ENCODE peak calls at places on chromosomes 2 and 18, in eight cellular contexts. K, J, S, Y, N, A, W and T are unnamed samples. For H3K4me1, the result is how much of the 10 kb centered on the place peaks cover.

GRCh38 chr2:183038341-183039300 is at the start of gene NCKAP1:
- DNase-seq in W (peak), K (no peak), Y (peak), S (peak), J (peak), A (peak), N (peak), T (peak)

GRCh38 chr2:64595397-64596160 is 58.1 kb downstream of the SERTAD2 start:
- DNase-seq in N (peak), S (peak), A (peak), J (no peak), W (no peak), Y (no peak), K (no peak), T (no peak)

GRCh38 chr2:60627412-60627811 is 74.0 kb upstream of the BCL11A start:
- DNase-seq in Y (no peak), W (no peak), A (no peak), K (no peak), J (no peak), N (no peak), S (no peak), T (no peak)

GRCh38 chr18:76376668-76377358 is 118.2 kb downstream of the ZNF516 start:
- DNase-seq in Y (no peak), N (no peak), W (peak), A (no peak), J (no peak), K (no peak), S (no peak), T (no peak)

GRCh38 chr2:231640229-231640628 is 47.6 kb downstream of the TEX44 start:
- DNase-seq in A (no peak), W (no peak), J (no peak), S (no peak), K (no peak), Y (no peak), N (no peak), T (peak)

GRCh38 chr18:50895350-50896045 is 16.6 kb downstream of the ME2 start:
- DNase-seq in A (no peak), N (no peak), J (no peak), W (no peak), S (no peak), K (no peak), Y (no peak), T (no peak)

GRCh38 chr18:51361130-51361860 is 163.8 kb upstream of the MEX3C start:
- DNase-seq in W (no peak), N (no peak), K (peak), Y (no peak), A (peak), S (no peak), J (no peak), T (peak)

GRCh38 chr18:51575171-51575570 is 377.7 kb upstream of the MEX3C start:
- DNase-seq in N (no peak), K (no peak), J (no peak), S (no peak), A (no peak), W (no peak), Y (no peak), T (no peak)

GRCh38 chr18:9428862-9429661 is 46.3 kb upstream of the RALBP1 start:
- DNase-seq in J (no peak), A (no peak), W (no peak), N (no peak), Y (no peak), S (no peak), K (no peak), T (no peak)

GRCh38 chr18:7616661-7617060 is 49.5 kb downstream of the PTPRM start:
- DNase-seq in J (no peak), S (no peak), Y (peak), W (no peak), A (no peak), N (no peak), K (no peak), T (no peak)

GRCh38 chr2:61178603-61179545 is 16.9 kb downstream of the C2orf74 start:
- DNase-seq in N (no peak), W (no peak), Y (no peak), A (no peak), J (peak), K (no peak), S (no peak), T (no peak)

GRCh38 chr2:71932780-71933466 is 214.7 kb downstream of the CYP26B1 start:
- DNase-seq in K (no peak), S (no peak), J (peak), N (no peak), A (no peak), Y (peak), W (peak), T (no peak)

GRCh38 chr2:2591542-2591940 is 260.5 kb upstream of the MYT1L start:
- DNase-seq in N (no peak), Y (no peak), K (no peak), J (no peak), A (no peak), S (no peak), W (no peak), T (no peak)

GRCh38 chr2:60553496-60553991 is at the start of gene BCL11A:
- DNase-seq in K (no peak), J (peak), S (peak), A (peak), W (no peak), Y (peak), N (peak), T (peak)

GRCh38 chr2:26640331-26640745 is 828 bp downstream of the CIB4 start:
- DNase-seq in Y (peak), A (peak), S (no peak), N (peak), J (no peak), K (no peak), W (peak), T (no peak)

GRCh38 chr2:55992465-55992864 is 68.9 kb upstream of the EFEMP1 start:
- DNase-seq in W (no peak), N (no peak), J (no peak), K (no peak), A (peak), S (peak), Y (no peak), T (peak)

GRCh38 chr2:24917086-24917485 is 3.0 kb downstream of the ADCY3 start:
- DNase-seq in S (no peak), K (peak), N (no peak), J (no peak), A (no peak), Y (no peak), W (no peak), T (no peak)

GRCh38 chr2:134391751-134392160 is 137.9 kb downstream of the MGAT5 start:
- DNase-seq in Y (no peak), J (no peak), K (peak), A (no peak), W (no peak), S (no peak), N (peak), T (no peak)

GRCh38 chr2:14424478-14425390 is 207.8 kb upstream of the LRATD1 start:
- DNase-seq in W (no peak), J (no peak), S (no peak), K (peak), A (no peak), Y (no peak), N (no peak), T (no peak)

GRCh38 chr18:66754335-66754734 is 150.4 kb upstream of the CDH19 start:
- DNase-seq in Y (no peak), A (no peak), K (no peak), N (no peak), J (no peak), W (no peak), S (no peak), T (no peak)

GRCh38 chr2:3696542-3696941 is 6.8 kb upstream of the DCDC2C start:
- DNase-seq in A (no peak), J (no peak), K (no peak), Y (no peak), N (no peak), W (no peak), S (no peak), T (no peak)

DNA sequence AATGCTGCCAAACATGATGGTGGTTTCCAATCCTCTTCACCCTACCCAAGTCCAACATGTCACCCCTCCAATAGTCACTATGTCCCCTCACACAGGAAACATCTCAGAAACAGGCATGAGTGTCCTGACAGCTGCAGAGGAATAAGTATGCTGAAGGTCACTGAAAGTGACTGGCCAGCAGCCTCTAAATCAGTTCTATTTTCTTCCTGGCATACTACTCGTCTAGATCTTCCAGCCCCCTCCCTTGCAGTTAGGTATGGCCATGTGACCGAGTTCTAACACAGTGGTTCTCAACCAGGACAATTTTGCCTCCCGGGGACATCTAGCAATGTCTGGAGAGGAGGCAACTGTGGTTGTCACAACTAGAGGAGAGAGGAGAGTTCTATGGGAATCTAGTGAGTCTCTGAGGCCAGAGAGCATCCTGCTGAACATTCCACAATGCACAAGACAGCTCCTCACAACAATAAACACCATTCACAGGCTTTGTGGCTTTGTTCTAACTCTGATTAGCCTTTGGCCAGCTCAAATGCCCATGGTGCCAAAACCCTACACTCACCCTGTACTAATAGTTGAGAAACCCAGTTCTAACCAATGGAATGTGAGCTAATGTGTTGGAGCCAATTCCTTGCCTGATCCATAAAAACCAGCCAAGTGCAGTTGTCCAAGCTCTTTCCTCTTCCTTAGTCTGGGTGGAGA is 12.6 kb upstream of the ID2 start:
- DNase-seq in S (no peak), A (no peak), J (no peak), W (no peak), Y (no peak), K (no peak), N (no peak), T (no peak)
- H3K4me3 ChIP-seq in S (no peak), A (no peak), J (no peak), W (no peak), Y (no peak), K (no peak), N (no peak), T (no peak)

GRCh38 chr2:46857871-46858696 is 57.5 kb downstream of the MCFD2 start:
- DNase-seq in J (no peak), S (peak), A (no peak), N (no peak), Y (no peak), W (peak), K (no peak), T (no peak)

GRCh38 chr2:46854260-46854659 is 61.3 kb downstream of the MCFD2 start:
- DNase-seq in W (no peak), J (no peak), K (no peak), N (no peak), Y (no peak), S (no peak), A (no peak), T (peak)

GRCh38 chr2:46858697-46859080 is 56.9 kb downstream of the MCFD2 start:
- DNase-seq in K (no peak), J (no peak), S (no peak), W (no peak), N (no peak), Y (no peak), A (no peak), T (no peak)

GRCh38 chr2:46855805-46856204 is 59.8 kb downstream of the MCFD2 start:
- DNase-seq in A (no peak), Y (no peak), W (no peak), K (no peak), N (no peak), S (no peak), J (no peak), T (no peak)

GRCh38 chr2:46856336-46856735 is 59.3 kb downstream of the MCFD2 start:
- DNase-seq in N (no peak), K (no peak), J (no peak), A (no peak), S (no peak), W (no peak), Y (no peak), T (no peak)
- H3K4me1 ChIP-seq in N (half or more), K (under half), J (under half), A (under half), S (half or more), W (under half), Y (half or more), T (under half)

GRCh38 chr2:86065512-86065911 is 40.2 kb downstream of the POLR1A start:
- DNase-seq in K (no peak), Y (peak), S (no peak), J (no peak), N (no peak), W (no peak), A (no peak), T (no peak)

GRCh38 chr2:86066915-86067314 is 38.8 kb downstream of the POLR1A start:
- DNase-seq in S (no peak), J (no peak), N (no peak), Y (no peak), K (no peak), A (no peak), W (no peak), T (no peak)

GRCh38 chr2:86064006-86064405 is 41.7 kb downstream of the POLR1A start:
- DNase-seq in J (no peak), S (no peak), Y (no peak), N (no peak), W (no peak), A (no peak), K (no peak), T (no peak)

GRCh38 chr2:86066007-86066578 is 39.6 kb downstream of the POLR1A start:
- DNase-seq in W (no peak), N (no peak), K (no peak), S (no peak), Y (peak), A (no peak), J (no peak), T (no peak)

GRCh38 chr2:86062043-86062442 is 43.6 kb downstream of the POLR1A start:
- DNase-seq in Y (no peak), W (no peak), A (peak), K (no peak), N (no peak), S (peak), J (no peak), T (peak)
- TF ChIP-seq MAX in Y (no peak), W (no peak), A (no peak), K (no peak), N (no peak), S (no peak), J (no peak), T (no peak)

GRCh38 chr2:67399144-67399543 is 2.0 kb downstream of the ETAA1 start:
- DNase-seq in A (no peak), Y (no peak), J (no peak), K (no peak), S (peak), N (no peak), W (no peak), T (peak)

GRCh38 chr2:67397143-67397986 is at the start of gene ETAA1:
- DNase-seq in W (peak), Y (peak), N (peak), A (peak), J (peak), S (peak), K (peak), T (peak)

GRCh38 chr2:67399831-67400489 is 2.8 kb downstream of the ETAA1 start:
- DNase-seq in J (no peak), W (no peak), A (no peak), K (no peak), S (peak), Y (no peak), N (no peak), T (peak)

GRCh38 chr2:67400560-67401464 is 3.7 kb downstream of the ETAA1 start:
- DNase-seq in J (no peak), Y (no peak), W (no peak), A (peak), N (no peak), S (peak), K (no peak), T (peak)
- H3K4me3 ChIP-seq in J (no peak), Y (peak), W (no peak), A (no peak), N (no peak), S (peak), K (no peak), T (peak)

DNA sequence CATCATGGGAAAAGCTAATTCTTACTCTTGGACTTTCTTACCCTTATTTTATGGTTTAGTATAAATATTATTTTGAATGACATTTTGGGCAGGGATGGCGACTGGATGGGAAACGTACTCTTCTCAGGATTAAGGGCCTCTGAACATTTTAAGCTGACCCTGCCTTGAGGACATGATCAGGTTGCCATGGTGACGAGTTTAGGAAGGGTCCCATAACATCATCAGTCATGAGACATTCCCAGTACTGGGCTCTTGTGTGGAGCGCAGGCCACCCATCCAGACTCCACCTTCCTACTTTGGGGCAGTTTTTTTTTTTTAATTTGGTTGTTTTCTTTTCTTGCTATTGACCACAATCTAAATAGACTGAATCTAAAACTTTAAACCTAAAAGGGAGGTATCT is 40.7 kb downstream of the KCNE4 start:
- DNase-seq in J (no peak), W (no peak), S (no peak), N (no peak), Y (no peak), K (no peak), A (no peak), T (no peak)
- H3K4me1 ChIP-seq in J (under half), W (under half), S (under half), N (under half), Y (under half), K (under half), A (under half), T (under half)

DNA sequence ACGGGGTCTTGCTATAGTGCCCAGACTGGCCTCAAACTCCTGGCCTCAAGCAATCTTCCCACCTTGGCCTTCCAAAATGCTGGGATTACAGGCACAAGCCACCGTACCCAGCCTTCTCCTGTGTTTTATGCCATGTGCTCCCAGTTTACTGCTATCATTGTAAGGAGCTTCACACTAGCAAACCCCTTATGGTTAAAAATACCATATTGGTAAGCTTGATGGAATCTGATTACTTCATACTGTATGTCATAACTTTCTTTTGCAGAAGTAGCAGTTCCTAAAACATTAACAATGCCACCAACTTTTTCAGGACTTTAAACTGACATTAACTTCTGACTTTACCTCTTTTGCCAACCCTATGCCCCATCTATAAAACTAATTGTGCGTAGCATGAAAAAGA is 36.2 kb downstream of the HAT1 start:
- DNase-seq in A (no peak), N (no peak), K (no peak), J (no peak), Y (no peak), W (no peak), S (no peak), T (no peak)
- TF ChIP-seq MAX in A (no peak), N (no peak), K (no peak), J (no peak), Y (peak), W (no peak), S (no peak), T (no peak)

DNA sequence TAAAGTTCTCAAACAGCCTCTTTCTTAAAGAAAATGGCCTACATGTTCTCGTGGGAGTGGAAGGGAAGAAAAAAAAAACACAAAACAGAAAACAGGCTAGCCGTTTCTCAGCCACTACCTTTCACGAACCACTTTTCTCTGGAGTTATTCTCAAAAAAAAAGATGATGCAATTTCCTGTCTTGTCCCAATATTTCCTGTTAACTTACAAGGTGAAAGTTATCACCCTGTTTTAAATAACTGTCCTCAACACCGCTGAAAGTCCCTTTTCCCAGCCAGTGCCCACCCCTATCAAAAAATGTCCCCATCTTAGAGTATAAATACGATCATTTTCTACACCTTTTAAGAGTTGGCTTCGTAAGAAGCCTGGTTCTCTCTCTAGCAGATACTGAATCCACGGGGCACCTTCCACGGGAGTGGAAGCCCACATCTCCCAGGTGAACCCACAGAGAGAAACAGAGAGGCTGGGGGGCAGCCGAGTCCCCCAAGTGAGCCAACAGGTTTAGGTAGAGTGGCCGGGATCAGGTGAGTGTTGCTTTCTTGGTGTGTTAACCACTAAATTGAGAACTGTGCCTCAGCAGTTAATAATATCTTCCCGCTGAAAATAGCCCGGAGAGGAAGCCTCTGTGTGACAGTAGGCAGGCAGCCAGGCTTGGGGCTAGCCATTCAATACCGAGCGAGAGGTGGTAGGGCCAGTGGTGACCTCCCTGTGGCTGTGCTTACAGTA is 15.9 kb downstream of the SMAD7 start:
- DNase-seq in J (no peak), S (no peak), W (no peak), K (peak), Y (no peak), N (no peak), A (no peak), T (peak)
- H3K4me3 ChIP-seq in J (no peak), S (no peak), W (no peak), K (peak), Y (no peak), N (no peak), A (no peak), T (peak)

GRCh38 chr2:218886461-218886947 is 5.9 kb downstream of the WNT10A start:
- DNase-seq in J (no peak), Y (peak), N (no peak), W (no peak), S (no peak), A (no peak), K (no peak), T (no peak)
- H3K4me1 ChIP-seq in J (under half), Y (under half), N (under half), W (under half), S (under half), A (under half), K (under half), T (under half)

GRCh38 chr2:135790423-135790822 is 46.6 kb downstream of the LCT start:
- DNase-seq in Y (no peak), W (peak), S (no peak), J (no peak), K (no peak), A (no peak), N (no peak), T (no peak)
- TF ChIP-seq MAX in Y (no peak), W (no peak), S (no peak), J (no peak), K (no peak), A (no peak), N (no peak), T (no peak)